ENCODE peak calls at places on chromosomes 2 and 18, in four cellular contexts. I is stomach, S is left ventricle myocardium inferior, Q is lower lobe of right lung. W is an unnamed sample.

GRCh38 chr18:46706968-46707367 is 49.9 kb downstream of the ST8SIA5 start:
- DNase-seq in I (no peak), S (no peak), Q (no peak), W (no peak)

GRCh38 chr2:166658901-166659300 is 164.9 kb upstream of the SCN7A start:
- DNase-seq in Q (no peak), I (no peak), S (no peak), W (no peak)

GRCh38 chr2:10306901-10307463 is 4.3 kb downstream of the HPCAL1 start:
- DNase-seq in I (no peak), Q (no peak), S (no peak), W (no peak)

GRCh38 chr2:30990736-30991135 is 147.5 kb downstream of the GALNT14 start:
- DNase-seq in Q (no peak), I (no peak), S (no peak), W (no peak)

GRCh38 chr2:28622101-28622499 is 126.2 kb downstream of the PLB1 start:
- DNase-seq in I (no peak), Q (no peak), S (no peak), W (no peak)

GRCh38 chr2:232491139-232491780 is 3.6 kb upstream of the ECEL1 start:
- DNase-seq in Q (peak; percentile 14), S (peak; percentile 2), I (no peak), W (no peak)

GRCh38 chr2:189698020-189698887 is 23.8 kb downstream of the ANKAR start:
- DNase-seq in S (no peak), I (peak; percentile 30), Q (no peak), W (no peak)

GRCh38 chr18:72869786-72870185 is 2.0 kb upstream of the NETO1 start:
- DNase-seq in S (no peak), I (no peak), Q (no peak), W (peak; percentile 8)

GRCh38 chr2:84904717-84905174 is 710 bp upstream of the TMSB10 start:
- DNase-seq in I (peak; percentile 83), S (peak; percentile 82), Q (peak; percentile 90), W (peak; percentile 56)

GRCh38 chr2:228649447-228649846 is 468.0 kb upstream of the SPHKAP start:
- DNase-seq in I (no peak), Q (no peak), S (no peak), W (no peak)

GRCh38 chr2:232441147-232441651 is 14.8 kb upstream of the ALPI start:
- DNase-seq in Q (peak; percentile 30), I (no peak), S (no peak), W (no peak)

GRCh38 chr2:118689456-118689855 is 158.0 kb downstream of the EN1 start:
- DNase-seq in I (no peak), S (no peak), Q (no peak), W (no peak)

GRCh38 chr18:79394438-79395307 is 1.1 kb upstream of the NFATC1 start:
- DNase-seq in Q (no peak), S (no peak), I (no peak), W (peak; percentile 51)
- TF ChIP-seq CTCF in Q (no peak), S (no peak), I (no peak), W (no peak)

DNA sequence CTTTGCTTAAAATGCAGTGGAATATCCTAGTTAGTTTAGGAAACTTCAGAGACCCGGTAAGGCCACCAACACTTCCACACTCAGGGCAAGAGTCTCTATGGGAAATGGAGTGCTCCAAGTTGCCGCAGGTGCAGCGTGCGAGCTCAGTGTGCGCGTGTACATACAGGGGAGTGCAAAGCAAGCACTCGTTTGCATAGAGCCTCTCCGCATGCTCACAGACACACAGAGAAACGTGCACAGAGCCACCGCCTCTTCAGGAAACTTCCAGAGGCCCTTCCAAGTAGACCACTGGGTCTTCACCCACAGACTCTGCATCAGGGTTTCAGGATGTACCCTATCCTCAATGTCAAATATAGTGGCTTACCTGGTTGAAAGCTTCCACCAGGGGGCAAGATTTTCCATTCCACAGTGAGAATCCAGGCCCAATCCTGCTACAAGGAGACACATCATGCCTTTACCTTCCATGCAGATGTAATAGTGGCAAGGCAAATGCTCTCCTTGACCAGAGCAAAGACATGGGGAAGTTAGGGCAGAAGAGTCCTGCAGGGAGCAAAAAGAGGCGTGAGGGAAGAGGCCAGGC is 513.0 kb upstream of the MYT1L start:
- DNase-seq in Q (no peak), S (no peak), I (no peak), W (peak; percentile 27)
- TF ChIP-seq CTCF in Q (no peak), S (peak; percentile 25), I (no peak), W (peak; percentile 52)

GRCh38 chr2:81895620-81896245 is 1591.2 kb upstream of the LRRTM1 start:
- DNase-seq in Q (no peak), S (no peak), I (no peak), W (no peak)

GRCh38 chr2:81903534-81903933 is 1599.0 kb upstream of the LRRTM1 start:
- DNase-seq in I (no peak), S (no peak), Q (no peak), W (no peak)

DNA sequence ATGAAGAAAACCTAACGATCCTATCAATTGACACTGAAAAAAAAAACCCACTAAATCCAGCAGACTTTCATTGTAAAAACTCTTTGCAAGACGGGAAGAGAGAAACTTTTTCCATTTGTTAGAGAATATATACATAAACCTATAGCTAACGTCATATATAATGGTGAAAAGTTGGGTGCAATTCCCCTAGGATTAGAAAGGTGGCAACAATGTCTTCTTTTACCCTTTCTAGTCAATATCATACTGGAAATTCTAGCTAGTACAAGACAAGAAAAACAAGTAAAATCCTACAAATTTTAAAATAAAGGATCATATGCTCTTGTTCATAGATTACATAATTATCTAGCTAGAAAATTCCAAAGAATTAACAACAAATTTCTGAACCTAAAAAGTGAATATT is 1596.5 kb upstream of the LRRTM1 start:
- DNase-seq in I (no peak), S (no peak), Q (no peak), W (no peak)
- TF ChIP-seq CTCF in I (peak; percentile 17), S (peak; percentile 16), Q (no peak), W (peak; percentile 49)

GRCh38 chr2:902584-902983 is 48.1 kb upstream of the SNTG2 start:
- DNase-seq in I (peak; percentile 8), S (no peak), Q (no peak), W (no peak)

GRCh38 chr2:897091-897490 is 53.6 kb upstream of the SNTG2 start:
- DNase-seq in S (no peak), Q (no peak), I (no peak), W (no peak)

GRCh38 chr2:893311-893710 is 57.3 kb upstream of the SNTG2 start:
- DNase-seq in S (no peak), Q (no peak), I (peak; percentile 35), W (no peak)

GRCh38 chr2:903223-903900 is 47.3 kb upstream of the SNTG2 start:
- DNase-seq in Q (no peak), I (no peak), S (no peak), W (no peak)

DNA sequence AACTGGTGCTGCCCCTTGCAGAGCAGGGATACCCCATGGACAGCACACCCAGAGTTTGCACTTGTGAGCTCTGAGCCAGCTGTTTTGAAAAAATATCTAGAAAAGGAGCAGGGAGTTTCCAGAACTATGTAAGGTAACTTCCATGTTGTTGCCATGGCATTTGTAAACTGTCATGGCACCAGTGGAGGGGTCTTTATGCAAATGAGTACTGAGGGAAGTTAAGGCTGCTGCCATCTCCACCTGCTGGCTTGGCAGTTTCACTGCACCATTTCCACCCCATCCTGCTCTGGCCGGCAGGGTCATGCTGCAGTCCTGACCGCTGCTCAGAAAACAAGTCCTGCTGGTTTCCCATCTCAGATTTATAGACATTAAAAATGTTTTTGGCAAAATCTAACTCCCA is 52.3 kb upstream of the SNTG2 start:
- DNase-seq in Q (no peak), S (no peak), I (no peak), W (no peak)
- TF ChIP-seq CTCF in Q (no peak), S (peak; percentile 18), I (no peak), W (peak; percentile 38)

GRCh38 chr2:194696690-194697089 is 960.3 kb upstream of the SLC39A10 start:
- DNase-seq in I (no peak), Q (no peak), S (no peak), W (no peak)
- TF ChIP-seq CTCF in I (no peak), Q (no peak), S (no peak), W (no peak)